ENCODE peak calls at places on chromosome 12, in five cellular contexts. G, C, H, Q and X are unnamed samples.
A peak's percentile ranks its signal among the peaks of the same experiment; 100 is the strongest.

GRCh38 chr12:59040651-59041050 is 120.3 kb upstream of the LRIG3 start:
- DNase-seq in G (no peak), C (no peak), H (no peak), Q (no peak), X (peak; percentile 75)

GRCh38 chr12:93884794-93885460 is 207.8 kb downstream of the CRADD start:
- DNase-seq in G (no peak), C (no peak), H (no peak), Q (no peak), X (peak; percentile 20)

GRCh38 chr12:28543021-28543890 is 353.0 kb downstream of the CCDC91 start:
- DNase-seq in G (no peak), C (no peak), H (no peak), Q (no peak), X (no peak)

GRCh38 chr12:121792607-121793500 is 634 bp downstream of the RHOF start:
- DNase-seq in G (peak; percentile 37), C (peak; percentile 64), H (no peak), Q (no peak), X (no peak)

GRCh38 chr12:29751676-29752075 is 32.1 kb downstream of the TMTC1 start:
- DNase-seq in G (no peak), C (no peak), H (no peak), Q (no peak), X (no peak)

GRCh38 chr12:29350080-29350479 is 30.9 kb downstream of the ERGIC2 start:
- DNase-seq in G (no peak), C (no peak), H (no peak), Q (peak; percentile 46), X (peak; percentile 73)

GRCh38 chr12:69947922-69948321 is 122.9 kb downstream of the MYRFL start:
- DNase-seq in G (no peak), C (no peak), H (no peak), Q (no peak), X (no peak)

GRCh38 chr12:68378859-68379628 is 46.9 kb upstream of the MDM1 start:
- DNase-seq in G (no peak), C (peak; percentile 39), H (no peak), Q (no peak), X (peak; percentile 37)

GRCh38 chr12:79233341-79233761 is 368.8 kb downstream of the SYT1 start:
- DNase-seq in G (no peak), C (no peak), H (no peak), Q (no peak), X (no peak)

GRCh38 chr12:51329742-51330141 is 5.8 kb upstream of the BIN2 start:
- DNase-seq in G (no peak), C (no peak), H (no peak), Q (no peak), X (no peak)

GRCh38 chr12:47190271-47190750 is 110.6 kb upstream of the AMIGO2 start:
- DNase-seq in G (no peak), C (no peak), H (no peak), Q (no peak), X (peak; percentile 68)

GRCh38 chr12:10130042-10130441 is at the start of gene CLEC7A:
- DNase-seq in G (no peak), C (no peak), H (no peak), Q (no peak), X (no peak)